ENCODE peak calls at places on chromosomes 13 and 19, in five cellular contexts. F is sigmoid colon, A is prostate gland, T is transverse colon, P is mesothelial cell of epicardium. Z is an unnamed sample.

GRCh38 chr13:94968040-94968756 is 255.9 kb upstream of the SOX21 start:
- DNase-seq in F (no peak), A (no peak), T (no peak), P (peak; percentile 51), Z (peak; percentile 26)

GRCh38 chr13:61954092-61954491 is 538.4 kb upstream of the PCDH20 start:
- DNase-seq in F (no peak), A (no peak), T (no peak), P (no peak), Z (no peak)

GRCh38 chr19:887072-887471 is 5.9 kb downstream of the MED16 start:
- DNase-seq in F (no peak), A (no peak), T (no peak), P (no peak), Z (no peak)

GRCh38 chr13:73922728-73923393 is 211.3 kb downstream of the KLF12 start:
- DNase-seq in F (no peak), A (no peak), T (no peak), P (no peak), Z (no peak)

GRCh38 chr13:74657765-74658164 is 523.6 kb upstream of the KLF12 start:
- DNase-seq in F (no peak), A (no peak), T (no peak), P (no peak), Z (no peak)

GRCh38 chr13:99103536-99103935 is 97.1 kb upstream of the UBAC2 start:
- DNase-seq in F (no peak), A (no peak), T (no peak), P (no peak), Z (no peak)

GRCh38 chr19:2171349-2172145 is 7.8 kb downstream of the DOT1L start:
- DNase-seq in F (no peak), A (no peak), T (peak; percentile 62), P (no peak), Z (no peak)

GRCh38 chr13:97629601-97630272 is 195.8 kb downstream of the RAP2A start:
- DNase-seq in F (no peak), A (no peak), T (no peak), P (no peak), Z (no peak)

GRCh38 chr13:31174018-31174417 is 12.3 kb upstream of the HSPH1 start:
- DNase-seq in F (no peak), A (no peak), T (no peak), P (no peak), Z (no peak)

GRCh38 chr19:29233591-29233990 is 20.6 kb upstream of the UQCRFS1 start:
- DNase-seq in F (no peak), A (no peak), T (no peak), P (no peak), Z (no peak)

GRCh38 chr19:5691205-5691929 is 1.3 kb downstream of the RPL36 start:
- DNase-seq in F (peak; percentile 89), A (peak; percentile 62), T (peak; percentile 78), P (no peak), Z (no peak)

GRCh38 chr19:41223431-41224234 is 4.6 kb downstream of the AXL start:
- DNase-seq in F (peak; percentile 72), A (no peak), T (no peak), P (no peak), Z (no peak)

GRCh38 chr13:93227906-93228801 is 1.5 kb downstream of the GPC6 start:
- DNase-seq in F (peak; percentile 86), A (peak; percentile 34), T (peak; percentile 32), P (peak; percentile 80), Z (peak; percentile 71)

GRCh38 chr13:110957181-110957884 is 42.5 kb upstream of the ANKRD10 start:
- DNase-seq in F (no peak), A (no peak), T (no peak), P (no peak), Z (no peak)

GRCh38 chr19:29376855-29377354 is 148.9 kb upstream of the VSTM2B start:
- DNase-seq in F (no peak), A (no peak), T (no peak), P (no peak), Z (peak; percentile 3)

GRCh38 chr19:34246340-34246739 is 8.0 kb upstream of the GARRE1 start:
- DNase-seq in F (no peak), A (no peak), T (no peak), P (no peak), Z (no peak)

GRCh38 chr19:29532097-29532496 is 6.3 kb downstream of the VSTM2B start:
- DNase-seq in F (no peak), A (no peak), T (no peak), P (no peak), Z (no peak)

GRCh38 chr13:31904941-31905824 is 126.4 kb upstream of the FRY start:
- DNase-seq in F (no peak), A (no peak), T (no peak), P (no peak), Z (no peak)

GRCh38 chr13:110044521-110045200 is 258.3 kb upstream of the IRS2 start:
- DNase-seq in F (no peak), A (no peak), T (no peak), P (no peak), Z (no peak)

GRCh38 chr19:52007436-52007804 is 591 bp downstream of the ZNF615 start:
- DNase-seq in F (no peak), A (no peak), T (no peak), P (no peak), Z (no peak)

GRCh38 chr19:43820098-43820860 is 6.8 kb upstream of the ZNF283 start:
- DNase-seq in F (peak; percentile 67), A (no peak), T (no peak), P (no peak), Z (no peak)

GRCh38 chr13:48125794-48126228 is 30.9 kb upstream of the MED4 start:
- DNase-seq in F (no peak), A (no peak), T (no peak), P (no peak), Z (no peak)

GRCh38 chr13:70203661-70204229 is 95.5 kb upstream of the KLHL1 start:
- DNase-seq in F (no peak), A (no peak), T (no peak), P (no peak), Z (no peak)

GRCh38 chr19:39144487-39145071 is 19.0 kb downstream of the PAK4 start:
- DNase-seq in F (no peak), A (peak; percentile 67), T (no peak), P (no peak), Z (no peak)

GRCh38 chr19:18967358-18968146 is 26.5 kb upstream of the HOMER3 start:
- DNase-seq in F (peak; percentile 86), A (peak; percentile 33), T (peak; percentile 32), P (no peak), Z (no peak)

GRCh38 chr13:41931337-41931736 is 29.6 kb downstream of the VWA8 start:
- DNase-seq in F (no peak), A (no peak), T (no peak), P (no peak), Z (no peak)

GRCh38 chr19:10927691-10928562 is 512 bp downstream of the YIPF2 start:
- DNase-seq in F (no peak), A (no peak), T (no peak), P (no peak), Z (no peak)

GRCh38 chr13:93039131-93039530 is 187.5 kb upstream of the GPC6 start:
- DNase-seq in F (no peak), A (no peak), T (no peak), P (no peak), Z (no peak)

GRCh38 chr19:17090501-17091074 is 15.0 kb downstream of the MYO9B start:
- DNase-seq in F (no peak), A (no peak), T (no peak), P (no peak), Z (no peak)

GRCh38 chr13:25771641-25772478 is 280.0 kb downstream of the SHISA2 start:
- DNase-seq in F (no peak), A (no peak), T (no peak), P (no peak), Z (no peak)

GRCh38 chr13:75550159-75550567 is 572 bp downstream of the UCHL3 start:
- DNase-seq in F (no peak), A (peak; percentile 42), T (peak; percentile 41), P (peak; percentile 50), Z (no peak)

GRCh38 chr19:15129856-15130580 is 22.8 kb downstream of the SYDE1 start:
- DNase-seq in F (peak; percentile 4), A (peak; percentile 48), T (no peak), P (no peak), Z (no peak)

GRCh38 chr19:24069907-24070657 is 16.9 kb upstream of the ZNF254 start:
- DNase-seq in F (no peak), A (no peak), T (no peak), P (no peak), Z (no peak)

GRCh38 chr13:97258801-97259200 is 36.7 kb downstream of the MBNL2 start:
- DNase-seq in F (no peak), A (no peak), T (no peak), P (no peak), Z (no peak)

GRCh38 chr13:52070929-52071523 is 46.5 kb downstream of the UTP14C start:
- DNase-seq in F (no peak), A (no peak), T (no peak), P (no peak), Z (no peak)
- TF ChIP-seq CTCF in F (no peak), A (no peak), T (no peak), P (no peak), Z (no peak)

GRCh38 chr19:55486043-55486970 is 1.3 kb downstream of the NAT14 start:
- DNase-seq in F (peak; percentile 82), A (no peak), T (no peak), P (no peak), Z (no peak)
- TF ChIP-seq CTCF in F (peak; percentile 13), A (no peak), T (no peak), P (no peak), Z (no peak)

GRCh38 chr19:45472557-45473365 is 5.0 kb downstream of the FOSB start:
- DNase-seq in F (no peak), A (no peak), T (no peak), P (no peak), Z (no peak)
- TF ChIP-seq CTCF in F (no peak), A (no peak), T (no peak), P (no peak), Z (no peak)

GRCh38 chr13:43407023-43407581 is 379.7 kb downstream of the ENOX1 start:
- DNase-seq in F (no peak), A (no peak), T (no peak), P (no peak), Z (no peak)

GRCh38 chr13:43397110-43397509 is 373.7 kb downstream of the DNAJC15 start:
- DNase-seq in F (no peak), A (no peak), T (no peak), P (no peak), Z (no peak)

GRCh38 chr13:43405457-43405856 is 381.3 kb downstream of the ENOX1 start:
- DNase-seq in F (no peak), A (no peak), T (no peak), P (no peak), Z (no peak)

GRCh38 chr13:43401364-43401763 is 378.0 kb downstream of the DNAJC15 start:
- DNase-seq in F (no peak), A (no peak), T (no peak), P (no peak), Z (no peak)
- TF ChIP-seq CTCF in F (no peak), A (no peak), T (no peak), P (no peak), Z (no peak)

Z was measured in progenitor cell of endocrine pancreas.